ENCODE peak calls at places on chromosomes 7 and 10, in four cellular contexts. U, A, W and H are unnamed samples.

GRCh38 chr7:109950256-109950655 is 1140.7 kb upstream of the LRRN3 start:
- DNase-seq in A (no peak), W (no peak), U (no peak), H (no peak)

GRCh38 chr7:124208173-124208572 is 175.3 kb upstream of the TMEM229A start:
- DNase-seq in U (no peak), W (no peak), A (no peak), H (no peak)

GRCh38 chr7:70092314-70093303 is 494.3 kb downstream of the AUTS2 start:
- DNase-seq in A (no peak), U (no peak), W (no peak), H (no peak)

GRCh38 chr10:20970044-20970443 is 72.9 kb upstream of the NEBL start:
- DNase-seq in U (no peak), A (no peak), W (no peak), H (no peak)

GRCh38 chr7:97971990-97972943 is 17.7 kb downstream of the OCM2 start:
- DNase-seq in W (peak; percentile 93), U (peak; percentile 71), A (peak; percentile 33), H (peak; percentile 69)

GRCh38 chr10:97278491-97278989 is 13.9 kb downstream of the ARHGAP19 start:
- DNase-seq in W (peak; percentile 31), U (peak; percentile 67), A (no peak), H (no peak)

GRCh38 chr10:95458824-95459223 is 102.3 kb downstream of the SORBS1 start:
- DNase-seq in U (no peak), W (no peak), A (no peak), H (no peak)

GRCh38 chr7:75989726-75990388 is 4.5 kb downstream of the TMEM120A start:
- DNase-seq in A (no peak), U (peak; percentile 11), W (no peak), H (peak; percentile 46)

GRCh38 chr7:77698042-77698625 is 1.9 kb downstream of the RSBN1L start:
- DNase-seq in W (no peak), U (no peak), A (no peak), H (no peak)

DNA sequence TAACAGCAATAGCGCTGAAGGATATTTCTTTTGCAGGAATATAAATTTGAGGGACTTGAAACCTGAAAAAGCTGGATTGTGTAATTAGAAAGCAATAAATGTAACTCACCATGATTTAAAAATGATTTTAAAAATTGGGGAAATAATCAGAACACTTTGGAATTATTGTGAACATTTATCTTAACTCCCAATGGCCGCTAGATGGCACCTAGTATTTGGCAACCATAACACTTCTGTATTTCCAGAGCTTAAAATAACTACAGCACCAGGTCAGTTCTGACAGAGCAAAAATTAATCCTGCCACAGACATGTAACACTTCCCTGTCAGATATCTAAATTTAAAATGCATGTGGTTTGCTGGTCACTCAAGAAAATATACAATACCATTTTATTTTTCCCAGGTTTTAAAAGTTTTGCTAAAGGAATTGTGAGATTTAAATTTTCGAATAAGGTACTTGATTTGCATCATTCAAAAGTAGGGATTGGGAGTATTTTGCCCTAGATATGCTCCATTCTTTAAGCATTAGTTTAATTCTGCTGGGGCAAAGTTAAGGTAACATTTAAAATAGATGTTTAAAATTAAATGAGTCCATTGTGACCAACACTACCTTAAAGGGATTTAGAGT is 144.5 kb downstream of the PPP1R3A start:
- DNase-seq in W (no peak), U (peak; percentile 28), A (no peak), H (no peak)
- TF ChIP-seq CBX5 in W (no peak), U (no peak), A (no peak), H (no peak)

GRCh38 chr7:1197997-1198632 is 34.6 kb upstream of the UNCX start:
- DNase-seq in A (no peak), U (no peak), W (peak; percentile 5), H (no peak)
- TF ChIP-seq ATF3 in A (no peak), U (no peak), W (no peak), H (no peak)

DNA sequence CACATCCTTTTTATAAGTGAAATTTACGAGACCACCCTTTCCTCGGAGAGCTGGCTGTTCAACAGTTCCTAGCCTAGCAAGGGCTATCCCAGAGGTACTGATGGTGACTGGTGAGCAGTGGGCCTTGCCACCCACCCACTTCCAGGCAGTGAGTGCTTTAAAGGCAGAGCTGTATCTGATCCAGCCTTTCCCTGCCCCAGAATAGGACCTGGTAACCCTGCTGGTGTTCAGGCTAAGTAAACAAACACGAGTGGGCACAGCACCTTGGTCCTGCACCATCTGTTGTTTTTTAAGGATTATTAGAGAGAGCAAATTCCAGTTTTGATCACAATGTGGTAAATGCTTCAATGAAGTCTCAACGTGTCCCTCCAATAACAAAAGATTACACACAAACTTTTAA is 75.7 kb downstream of the COBL start:
- DNase-seq in U (no peak), A (no peak), W (no peak), H (no peak)
- TF ChIP-seq CBX5 in U (no peak), A (no peak), W (no peak), H (no peak)

GRCh38 chr10:101354584-101355070 is 662 bp downstream of the BTRC start:
- DNase-seq in A (no peak), W (no peak), U (no peak), H (no peak)
- TF ChIP-seq ATF3 in A (no peak), W (no peak), U (no peak), H (no peak)

GRCh38 chr7:34011017-34011680 is 105.8 kb downstream of the BMPER start:
- DNase-seq in W (no peak), U (no peak), A (no peak), H (no peak)
- TF ChIP-seq CBX5 in W (no peak), U (no peak), A (no peak), H (no peak)

GRCh38 chr10:26746111-26746510 is 48.6 kb downstream of the PDSS1 start:
- DNase-seq in W (no peak), A (no peak), U (no peak), H (no peak)
- TF ChIP-seq ATF3 in W (no peak), A (no peak), U (no peak), H (no peak)

GRCh38 chr10:32938554-32939061 is 19.4 kb downstream of the ITGB1 start:
- DNase-seq in W (no peak), U (peak; percentile 83), A (no peak), H (no peak)
- TF ChIP-seq CBX5 in W (no peak), U (peak; percentile 41), A (no peak), H (no peak)

DNA sequence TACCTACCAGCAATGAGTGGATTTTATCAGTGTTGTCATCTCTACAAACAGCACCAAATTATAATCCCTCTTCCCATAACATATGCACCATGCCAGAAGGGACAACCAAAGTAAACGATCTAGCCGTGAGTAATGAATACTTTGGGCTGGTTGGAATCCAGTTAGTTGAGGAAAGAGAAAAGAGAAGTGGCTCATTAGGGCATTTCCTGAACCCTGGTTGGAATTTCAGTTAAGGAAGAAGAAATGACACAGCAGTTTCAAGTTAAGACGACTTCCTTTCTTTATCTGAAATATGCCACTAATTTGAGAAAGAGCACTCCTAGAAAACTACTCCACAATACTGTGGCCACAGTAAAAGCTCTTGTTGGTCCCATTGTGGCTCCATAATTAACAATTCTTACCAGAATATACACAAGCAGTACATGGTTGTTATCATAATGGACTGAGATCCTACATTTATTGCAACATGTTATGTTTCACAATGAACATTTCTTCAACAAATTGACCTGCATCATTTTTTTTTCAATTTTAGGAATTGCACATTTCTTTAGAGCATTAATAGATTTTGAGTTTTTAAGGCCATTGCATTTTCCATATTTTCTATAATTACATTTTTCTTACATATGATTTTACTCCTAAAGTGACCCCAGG is at the start of gene TFEC:
- DNase-seq in W (no peak), U (no peak), A (no peak), H (no peak)
- TF ChIP-seq ATF3 in W (no peak), U (no peak), A (no peak), H (no peak)